ENCODE peak calls at places on chromosomes 7 and 10, in four cellular contexts. J, A, U and T are unnamed samples.

GRCh38 chr10:1724921-1725320 is 12.4 kb downstream of the ADARB2 start:
- DNase-seq in J (no peak), U (no peak), A (no peak), T (no peak)

GRCh38 chr7:67470256-67470751 is 473.7 kb downstream of the TYW1 start:
- DNase-seq in U (no peak), J (no peak), A (no peak), T (no peak)

GRCh38 chr7:90655566-90655965 is 59.4 kb downstream of the CDK14 start:
- DNase-seq in A (no peak), U (no peak), J (no peak), T (peak)

GRCh38 chr10:127945335-127945734 is 38.4 kb downstream of the PTPRE start:
- DNase-seq in U (peak), J (peak), A (no peak), T (peak)

GRCh38 chr10:106175760-106176377 is 988.6 kb downstream of the SORCS1 start:
- DNase-seq in U (no peak), A (no peak), J (peak), T (peak)

GRCh38 chr7:158353606-158354570 is 233.7 kb downstream of the PTPRN2 start:
- DNase-seq in U (peak), A (no peak), J (peak), T (peak)

GRCh38 chr10:3761916-3762708 is 22.9 kb downstream of the KLF6 start:
- DNase-seq in J (no peak), A (no peak), U (peak), T (no peak)

GRCh38 chr10:102629661-102630614 is 14.3 kb upstream of the TRIM8 start:
- DNase-seq in U (no peak), A (peak), J (no peak), T (peak)

GRCh38 chr7:34845666-34846361 is 187.8 kb downstream of the NPSR1 start:
- DNase-seq in J (no peak), U (no peak), A (no peak), T (no peak)

DNA sequence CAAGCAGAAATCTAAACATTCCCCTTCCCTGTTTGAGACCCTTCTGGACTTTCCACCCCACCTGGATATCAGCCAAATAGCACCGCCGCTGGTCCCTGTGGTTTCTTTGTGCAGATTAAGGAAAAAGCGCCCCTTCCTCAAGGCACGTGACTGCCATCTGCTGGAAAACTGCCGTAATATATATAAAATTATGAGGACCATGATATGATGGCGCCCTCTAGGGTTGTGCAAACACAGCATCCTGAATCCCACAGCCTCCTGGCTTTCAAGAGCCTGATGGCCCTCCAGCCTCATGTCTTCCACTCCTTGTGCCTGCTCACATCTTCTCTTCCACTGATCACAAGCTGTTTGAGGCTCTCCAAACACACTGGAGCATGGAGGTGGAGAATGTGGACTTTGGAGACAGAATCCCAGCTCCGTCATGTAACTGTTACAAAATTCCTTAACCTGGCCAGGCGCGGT is 121.3 kb downstream of the MYL10 start:
- DNase-seq in A (peak), U (peak), J (peak), T (peak)
- TF ChIP-seq CTCF in A (peak), U (peak), J (peak), T (peak)

GRCh38 chr7:17558558-17559332 is 260.3 kb downstream of the AHR start:
- DNase-seq in J (no peak), U (peak), A (no peak), T (peak)
- TF ChIP-seq CTCF in J (no peak), U (no peak), A (no peak), T (no peak)

DNA sequence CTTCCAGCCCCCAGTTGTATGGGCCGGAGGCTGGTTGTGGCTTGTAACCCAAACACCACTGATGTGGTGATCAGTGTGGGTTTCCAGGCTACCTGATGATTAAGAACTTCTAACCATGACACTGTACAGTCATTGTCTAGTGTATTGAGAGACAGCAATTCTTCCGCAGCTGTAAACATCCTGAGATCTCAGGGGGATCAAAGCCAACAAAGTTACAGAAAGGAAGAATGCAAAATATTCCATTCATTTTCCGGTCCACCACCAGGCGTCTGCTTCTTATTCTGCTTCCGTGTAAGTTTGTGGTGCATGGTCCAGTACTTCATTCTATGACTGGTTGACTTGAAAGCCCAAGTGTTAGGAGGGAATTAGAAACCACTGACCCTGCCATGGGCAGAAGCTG is 10.3 kb upstream of the GLI3 start:
- DNase-seq in J (no peak), A (no peak), U (no peak), T (peak)
- TF ChIP-seq CTCF in J (no peak), A (no peak), U (no peak), T (peak)

GRCh38 chr10:15091418-15091817 is 2.8 kb upstream of the ACBD7 start:
- DNase-seq in A (no peak), J (no peak), U (no peak), T (no peak)

GRCh38 chr10:15096661-15097010 is 519 bp upstream of the RPP38 start:
- DNase-seq in J (no peak), U (no peak), A (no peak), T (no peak)

GRCh38 chr10:15099886-15100285 is 2.7 kb downstream of the RPP38 start:
- DNase-seq in J (no peak), A (no peak), U (no peak), T (no peak)

GRCh38 chr10:15092855-15093408 is 4.2 kb upstream of the RPP38 start:
- DNase-seq in U (no peak), J (no peak), A (no peak), T (no peak)

GRCh38 chr10:15097011-15097812 is at the start of gene RPP38:
- DNase-seq in J (peak), A (peak), U (peak), T (peak)
- TF ChIP-seq CTCF in J (no peak), A (no peak), U (no peak), T (no peak)

GRCh38 chr7:131068604-131069021 is 259.1 kb upstream of the MKLN1 start:
- DNase-seq in U (no peak), A (no peak), J (no peak), T (peak)
- TF ChIP-seq CTCF in U (no peak), A (no peak), J (peak), T (peak)

GRCh38 chr7:141641876-141642275 is 60.1 kb downstream of the DENND11 start:
- DNase-seq in A (no peak), J (no peak), U (no peak), T (no peak)
- TF ChIP-seq CTCF in A (no peak), J (no peak), U (no peak), T (no peak)

GRCh38 chr7:149843566-149843965 is 5.4 kb downstream of the ZNF862 start:
- DNase-seq in U (no peak), A (no peak), J (no peak), T (no peak)
- TF ChIP-seq CTCF in U (no peak), A (no peak), J (no peak), T (no peak)

GRCh38 chr10:84138478-84139125 is 707 bp upstream of the GHITM start:
- DNase-seq in U (peak), A (no peak), J (no peak), T (peak)

GRCh38 chr10:84135836-84136235 is 3.5 kb upstream of the GHITM start:
- DNase-seq in U (peak), J (no peak), A (no peak), T (no peak)

GRCh38 chr10:84140036-84140379 is 699 bp downstream of the GHITM start:
- DNase-seq in J (peak), U (no peak), A (peak), T (peak)

GRCh38 chr10:84139126-84140035 is at the start of gene GHITM:
- DNase-seq in A (peak), U (peak), J (peak), T (peak)
- TF ChIP-seq CTCF in A (peak), U (peak), J (no peak), T (peak)

GRCh38 chr7:43439631-43440401 is 143.1 kb upstream of the STK17A start:
- DNase-seq in U (peak), A (peak), J (peak), T (peak)
- TF ChIP-seq CTCF in U (peak), A (peak), J (peak), T (peak)

GRCh38 chr10:77251297-77252013 is 386.2 kb downstream of the KCNMA1 start:
- DNase-seq in A (peak), J (peak), U (no peak), T (peak)
- TF ChIP-seq CTCF in A (peak), J (peak), U (peak), T (peak)